ENCODE peak calls at places on chromosomes 16 and 17, in six cellular contexts. One of them, this sample, is unnamed.

GRCh38 chr17:64448665-64449512 is at the start of gene MILR1:
- DNase-seq in hippocampal formation: peak
- DNase-seq in sigmoid colon: peak
- DNase-seq in NCI-H1436: no peak
- DNase-seq in AG08396: peak
- DNase-seq in stimulated activated CD4-positive, alpha-beta T cell treated with anti-CD3 and anti-CD28 coated beads, Interleukin-1b, Interleukin-23, amount 100 ng/mL, for 24 hours: no peak
- DNase-seq in this sample: peak

GRCh38 chr16:67425046-67425445 is 5.9 kb upstream of the HSD11B2 start:
- DNase-seq in hippocampal formation: no peak
- DNase-seq in sigmoid colon: no peak
- DNase-seq in NCI-H1436: no peak
- DNase-seq in AG08396: no peak
- DNase-seq in stimulated activated CD4-positive, alpha-beta T cell treated with anti-CD3 and anti-CD28 coated beads, Interleukin-1b, Interleukin-23, amount 100 ng/mL, for 24 hours: no peak
- DNase-seq in this sample: no peak

GRCh38 chr16:49061315-49061714 is 220.3 kb downstream of the CBLN1 start:
- DNase-seq in hippocampal formation: no peak
- DNase-seq in sigmoid colon: no peak
- DNase-seq in NCI-H1436: no peak
- DNase-seq in AG08396: no peak
- DNase-seq in stimulated activated CD4-positive, alpha-beta T cell treated with anti-CD3 and anti-CD28 coated beads, Interleukin-1b, Interleukin-23, amount 100 ng/mL, for 24 hours: no peak
- DNase-seq in this sample: no peak

GRCh38 chr16:608019-608418 is 18.2 kb downstream of the RAB40C start:
- DNase-seq in hippocampal formation: no peak
- DNase-seq in sigmoid colon: no peak
- DNase-seq in NCI-H1436: no peak
- DNase-seq in AG08396: no peak
- DNase-seq in stimulated activated CD4-positive, alpha-beta T cell treated with anti-CD3 and anti-CD28 coated beads, Interleukin-1b, Interleukin-23, amount 100 ng/mL, for 24 hours: no peak
- DNase-seq in this sample: no peak

GRCh38 chr16:87725596-87726235 is 40.1 kb downstream of the KLHDC4 start:
- DNase-seq in hippocampal formation: no peak
- DNase-seq in sigmoid colon: no peak
- DNase-seq in NCI-H1436: no peak
- DNase-seq in AG08396: no peak
- DNase-seq in stimulated activated CD4-positive, alpha-beta T cell treated with anti-CD3 and anti-CD28 coated beads, Interleukin-1b, Interleukin-23, amount 100 ng/mL, for 24 hours: no peak
- DNase-seq in this sample: no peak

GRCh38 chr17:62740066-62740465 is 68.0 kb downstream of the MARCHF10 start:
- DNase-seq in hippocampal formation: no peak
- DNase-seq in sigmoid colon: no peak
- DNase-seq in NCI-H1436: no peak
- DNase-seq in AG08396: peak
- DNase-seq in stimulated activated CD4-positive, alpha-beta T cell treated with anti-CD3 and anti-CD28 coated beads, Interleukin-1b, Interleukin-23, amount 100 ng/mL, for 24 hours: no peak
- DNase-seq in this sample: no peak

GRCh38 chr17:68351395-68351794 is 60.1 kb downstream of the ARSG start:
- DNase-seq in hippocampal formation: no peak
- DNase-seq in sigmoid colon: no peak
- DNase-seq in NCI-H1436: peak
- DNase-seq in AG08396: no peak
- DNase-seq in stimulated activated CD4-positive, alpha-beta T cell treated with anti-CD3 and anti-CD28 coated beads, Interleukin-1b, Interleukin-23, amount 100 ng/mL, for 24 hours: no peak
- DNase-seq in this sample: peak

GRCh38 chr17:50049636-50050035 is 6.3 kb upstream of the ITGA3 start:
- DNase-seq in hippocampal formation: no peak
- DNase-seq in sigmoid colon: no peak
- DNase-seq in NCI-H1436: no peak
- DNase-seq in AG08396: no peak
- DNase-seq in stimulated activated CD4-positive, alpha-beta T cell treated with anti-CD3 and anti-CD28 coated beads, Interleukin-1b, Interleukin-23, amount 100 ng/mL, for 24 hours: no peak
- DNase-seq in this sample: no peak

GRCh38 chr16:19102187-19102872 is 11.4 kb upstream of the ITPRIPL2 start:
- DNase-seq in hippocampal formation: no peak
- DNase-seq in sigmoid colon: no peak
- DNase-seq in NCI-H1436: no peak
- DNase-seq in AG08396: no peak
- DNase-seq in stimulated activated CD4-positive, alpha-beta T cell treated with anti-CD3 and anti-CD28 coated beads, Interleukin-1b, Interleukin-23, amount 100 ng/mL, for 24 hours: no peak
- DNase-seq in this sample: no peak

GRCh38 chr16:17379121-17379571 is 91.6 kb downstream of the XYLT1 start:
- DNase-seq in hippocampal formation: no peak
- DNase-seq in sigmoid colon: peak
- DNase-seq in NCI-H1436: no peak
- DNase-seq in AG08396: no peak
- DNase-seq in stimulated activated CD4-positive, alpha-beta T cell treated with anti-CD3 and anti-CD28 coated beads, Interleukin-1b, Interleukin-23, amount 100 ng/mL, for 24 hours: no peak
- DNase-seq in this sample: peak

GRCh38 chr17:81241648-81242420 is 2.7 kb downstream of the NDUFAF8 start:
- DNase-seq in hippocampal formation: no peak
- DNase-seq in sigmoid colon: no peak
- DNase-seq in NCI-H1436: peak
- DNase-seq in AG08396: peak
- DNase-seq in stimulated activated CD4-positive, alpha-beta T cell treated with anti-CD3 and anti-CD28 coated beads, Interleukin-1b, Interleukin-23, amount 100 ng/mL, for 24 hours: no peak
- DNase-seq in this sample: peak

GRCh38 chr17:4566785-4567184 is 6.4 kb upstream of the GGT6 start:
- DNase-seq in hippocampal formation: peak
- DNase-seq in sigmoid colon: no peak
- DNase-seq in NCI-H1436: peak
- DNase-seq in AG08396: peak
- DNase-seq in stimulated activated CD4-positive, alpha-beta T cell treated with anti-CD3 and anti-CD28 coated beads, Interleukin-1b, Interleukin-23, amount 100 ng/mL, for 24 hours: peak
- DNase-seq in this sample: peak

GRCh38 chr17:70677783-70678647 is 508.7 kb downstream of the KCNJ2 start:
- DNase-seq in hippocampal formation: no peak
- DNase-seq in sigmoid colon: no peak
- DNase-seq in NCI-H1436: no peak
- DNase-seq in AG08396: no peak
- DNase-seq in stimulated activated CD4-positive, alpha-beta T cell treated with anti-CD3 and anti-CD28 coated beads, Interleukin-1b, Interleukin-23, amount 100 ng/mL, for 24 hours: no peak
- DNase-seq in this sample: no peak

GRCh38 chr17:2042355-2042929 is 620 bp downstream of the OVCA2 start:
- DNase-seq in hippocampal formation: no peak
- DNase-seq in sigmoid colon: no peak
- DNase-seq in NCI-H1436: no peak
- DNase-seq in AG08396: no peak
- DNase-seq in stimulated activated CD4-positive, alpha-beta T cell treated with anti-CD3 and anti-CD28 coated beads, Interleukin-1b, Interleukin-23, amount 100 ng/mL, for 24 hours: no peak
- DNase-seq in this sample: peak

GRCh38 chr16:78742501-78743283 is 643.2 kb downstream of the WWOX start:
- DNase-seq in hippocampal formation: no peak
- DNase-seq in sigmoid colon: no peak
- DNase-seq in NCI-H1436: no peak
- DNase-seq in AG08396: peak
- DNase-seq in stimulated activated CD4-positive, alpha-beta T cell treated with anti-CD3 and anti-CD28 coated beads, Interleukin-1b, Interleukin-23, amount 100 ng/mL, for 24 hours: peak
- DNase-seq in this sample: no peak

GRCh38 chr16:48526058-48526957 is 83.7 kb downstream of the N4BP1 start:
- DNase-seq in hippocampal formation: no peak
- DNase-seq in sigmoid colon: peak
- DNase-seq in NCI-H1436: peak
- DNase-seq in AG08396: no peak
- DNase-seq in stimulated activated CD4-positive, alpha-beta T cell treated with anti-CD3 and anti-CD28 coated beads, Interleukin-1b, Interleukin-23, amount 100 ng/mL, for 24 hours: no peak
- DNase-seq in this sample: no peak

GRCh38 chr17:30519707-30520106 is 42.5 kb downstream of the GOSR1 start:
- DNase-seq in hippocampal formation: no peak
- DNase-seq in sigmoid colon: no peak
- DNase-seq in NCI-H1436: no peak
- DNase-seq in AG08396: peak
- DNase-seq in stimulated activated CD4-positive, alpha-beta T cell treated with anti-CD3 and anti-CD28 coated beads, Interleukin-1b, Interleukin-23, amount 100 ng/mL, for 24 hours: no peak
- DNase-seq in this sample: peak

GRCh38 chr17:80855196-80855967 is 136.3 kb upstream of the CHMP6 start:
- DNase-seq in hippocampal formation: no peak
- DNase-seq in sigmoid colon: peak
- DNase-seq in NCI-H1436: no peak
- DNase-seq in AG08396: no peak
- DNase-seq in stimulated activated CD4-positive, alpha-beta T cell treated with anti-CD3 and anti-CD28 coated beads, Interleukin-1b, Interleukin-23, amount 100 ng/mL, for 24 hours: no peak
- DNase-seq in this sample: no peak

GRCh38 chr16:52293209-52293608 is 253.7 kb downstream of the TOX3 start:
- DNase-seq in hippocampal formation: no peak
- DNase-seq in sigmoid colon: no peak
- DNase-seq in NCI-H1436: no peak
- DNase-seq in AG08396: no peak
- DNase-seq in stimulated activated CD4-positive, alpha-beta T cell treated with anti-CD3 and anti-CD28 coated beads, Interleukin-1b, Interleukin-23, amount 100 ng/mL, for 24 hours: no peak
- DNase-seq in this sample: no peak

GRCh38 chr17:78611636-78612035 is 34.4 kb upstream of the DNAH17 start:
- DNase-seq in hippocampal formation: no peak
- DNase-seq in sigmoid colon: peak
- DNase-seq in NCI-H1436: no peak
- DNase-seq in AG08396: no peak
- DNase-seq in stimulated activated CD4-positive, alpha-beta T cell treated with anti-CD3 and anti-CD28 coated beads, Interleukin-1b, Interleukin-23, amount 100 ng/mL, for 24 hours: no peak
- DNase-seq in this sample: no peak

This sample was measured in lung microvascular endothelial cell.